ENCODE peak calls at places on chromosomes 16 and 17, in four cellular contexts. E is HCT116, F is upper lobe of right lung, S is H1. H is an unnamed sample.

GRCh38 chr16:50373345-50373701 is 4.5 kb upstream of the BRD7 start:
- DNase-seq in E (no peak), F (no peak), S (no peak), H (no peak)

GRCh38 chr16:55613578-55614333 is 42.0 kb upstream of the SLC6A2 start:
- DNase-seq in E (no peak), F (no peak), S (no peak), H (no peak)

GRCh38 chr16:74726736-74727135 is 26.1 kb upstream of the MLKL start:
- DNase-seq in E (no peak), F (no peak), S (peak; percentile 86), H (peak; percentile 85)

GRCh38 chr17:75673487-75673886 is 6.3 kb downstream of the SAP30BP start:
- DNase-seq in E (no peak), F (no peak), S (no peak), H (no peak)

GRCh38 chr16:69726313-69727060 is at the start of gene NQO1:
- DNase-seq in E (peak; percentile 92), F (peak; percentile 97), S (peak; percentile 96), H (peak; percentile 97)

GRCh38 chr16:79966226-79966625 is 365.7 kb upstream of the MAF start:
- DNase-seq in E (no peak), F (no peak), S (no peak), H (no peak)

GRCh38 chr16:88690341-88691128 is 4.2 kb upstream of the SNAI3 start:
- DNase-seq in E (no peak), F (no peak), S (no peak), H (no peak)

GRCh38 chr16:53131363-53132071 is 76.7 kb downstream of the CHD9 start:
- DNase-seq in E (no peak), F (peak; percentile 88), S (peak; percentile 66), H (peak; percentile 77)

GRCh38 chr16:2768403-2769089 is 8.5 kb downstream of the ELOB start:
- DNase-seq in E (no peak), F (no peak), S (no peak), H (no peak)

GRCh38 chr17:6532441-6532885 is 23.9 kb downstream of the PITPNM3 start:
- DNase-seq in E (no peak), F (no peak), S (no peak), H (no peak)

GRCh38 chr16:48359983-48360382 is 25.2 kb downstream of the SIAH1 start:
- DNase-seq in E (no peak), F (no peak), S (no peak), H (no peak)

GRCh38 chr17:83143817-83144231 is 64.4 kb downstream of the METRNL start:
- DNase-seq in E (no peak), F (no peak), S (no peak), H (peak; percentile 76)

GRCh38 chr17:37124074-37124824 is 175.5 kb downstream of the AATF start:
- DNase-seq in E (no peak), F (no peak), S (no peak), H (no peak)

GRCh38 chr16:60979119-60979518 is 1057.1 kb downstream of the CDH8 start:
- DNase-seq in E (no peak), F (no peak), S (no peak), H (no peak)

GRCh38 chr16:27470567-27471431 is 68.8 kb downstream of the IL21R start:
- DNase-seq in E (no peak), F (no peak), S (no peak), H (no peak)

GRCh38 chr16:12228607-12229499 is 252.3 kb downstream of the SNX29 start:
- DNase-seq in E (peak; percentile 28), F (no peak), S (peak; percentile 80), H (peak; percentile 72)

GRCh38 chr17:61221597-61222471 is 177.8 kb upstream of the TBX2 start:
- DNase-seq in E (no peak), F (no peak), S (no peak), H (no peak)

GRCh38 chr16:729768-730665 is 3.1 kb downstream of the HAGHL start:
- DNase-seq in E (no peak), F (peak; percentile 65), S (no peak), H (peak; percentile 49)

GRCh38 chr16:28876973-28877641 is 1.2 kb upstream of the ATP2A1 start:
- DNase-seq in E (no peak), F (no peak), S (no peak), H (no peak)

GRCh38 chr17:60149691-60150582 is at the start of gene CA4:
- DNase-seq in E (no peak), F (no peak), S (peak; percentile 74), H (no peak)

GRCh38 chr17:77124192-77124908 is 16.4 kb upstream of the SEC14L1 start:
- DNase-seq in E (peak; percentile 79), F (no peak), S (no peak), H (no peak)

GRCh38 chr16:1444730-1445517 is 568 bp upstream of the CCDC154 start:
- DNase-seq in E (no peak), F (no peak), S (no peak), H (no peak)

GRCh38 chr17:61551255-61551742 is 39.7 kb downstream of the NACA2 start:
- DNase-seq in E (peak; percentile 59), F (no peak), S (no peak), H (peak; percentile 56)

GRCh38 chr16:82660078-82660645 is 33.4 kb downstream of the CDH13 start:
- DNase-seq in E (no peak), F (no peak), S (no peak), H (peak; percentile 66)

GRCh38 chr17:56891751-56892150 is 22.1 kb downstream of the TRIM25 start:
- DNase-seq in E (no peak), F (peak; percentile 71), S (peak; percentile 90), H (peak; percentile 67)

GRCh38 chr16:56611281-56611833 is 3.0 kb downstream of the MT2A start:
- DNase-seq in E (peak; percentile 27), F (no peak), S (no peak), H (peak; percentile 45)

GRCh38 chr16:51151951-51152663 is 1.0 kb upstream of the SALL1 start:
- DNase-seq in E (no peak), F (no peak), S (peak; percentile 91), H (no peak)

GRCh38 chr17:7674934-7675333 is 12.4 kb downstream of the TP53 start:
- DNase-seq in E (no peak), F (no peak), S (no peak), H (no peak)

GRCh38 chr17:81432873-81433451 is 37.7 kb downstream of the BAHCC1 start:
- DNase-seq in E (no peak), F (peak; percentile 79), S (no peak), H (no peak)

GRCh38 chr16:47247691-47248090 is 103.9 kb upstream of the NETO2 start:
- DNase-seq in E (no peak), F (no peak), S (no peak), H (no peak)

GRCh38 chr17:40283662-40284061 is 4.0 kb upstream of the CDC6 start:
- DNase-seq in E (peak; percentile 87), F (no peak), S (no peak), H (no peak)

GRCh38 chr17:39625198-39625769 is 1.5 kb upstream of the PPP1R1B start:
- DNase-seq in E (no peak), F (no peak), S (no peak), H (no peak)

GRCh38 chr17:58210922-58211321 is 8.1 kb downstream of the MKS1 start:
- DNase-seq in E (no peak), F (no peak), S (no peak), H (no peak)

GRCh38 chr17:29613856-29614255 is 8.9 kb downstream of the CORO6 start:
- DNase-seq in E (no peak), F (no peak), S (no peak), H (no peak)

GRCh38 chr17:48562934-48563333 is 15.2 kb downstream of the HOXB4 start:
- DNase-seq in E (no peak), F (no peak), S (no peak), H (no peak)

GRCh38 chr17:58412910-58413630 is 4.3 kb downstream of the RNF43 start:
- DNase-seq in E (no peak), F (no peak), S (no peak), H (no peak)

GRCh38 chr16:4749700-4750257 is 15.4 kb downstream of the DNAAF8 start:
- DNase-seq in E (no peak), F (no peak), S (no peak), H (no peak)
- H3K27me3 ChIP-seq in E (no peaks in the 10 kb centered on the region), F (no peaks in the 10 kb centered on the region), S (no peaks in the 10 kb centered on the region), H (no peaks in the 10 kb centered on the region)

GRCh38 chr16:66918355-66918754 is 330 bp downstream of the CDH16 start:
- DNase-seq in E (no peak), F (no peak), S (no peak), H (no peak)

GRCh38 chr16:66919569-66920472 is 1.1 kb upstream of the CDH16 start:
- DNase-seq in E (no peak), F (no peak), S (no peak), H (no peak)

GRCh38 chr16:66920924-66921680 is 2.4 kb upstream of the CDH16 start:
- DNase-seq in E (no peak), F (no peak), S (no peak), H (no peak)

GRCh38 chr16:66917741-66918140 is 944 bp downstream of the CDH16 start:
- DNase-seq in E (no peak), F (no peak), S (no peak), H (no peak)

DNA sequence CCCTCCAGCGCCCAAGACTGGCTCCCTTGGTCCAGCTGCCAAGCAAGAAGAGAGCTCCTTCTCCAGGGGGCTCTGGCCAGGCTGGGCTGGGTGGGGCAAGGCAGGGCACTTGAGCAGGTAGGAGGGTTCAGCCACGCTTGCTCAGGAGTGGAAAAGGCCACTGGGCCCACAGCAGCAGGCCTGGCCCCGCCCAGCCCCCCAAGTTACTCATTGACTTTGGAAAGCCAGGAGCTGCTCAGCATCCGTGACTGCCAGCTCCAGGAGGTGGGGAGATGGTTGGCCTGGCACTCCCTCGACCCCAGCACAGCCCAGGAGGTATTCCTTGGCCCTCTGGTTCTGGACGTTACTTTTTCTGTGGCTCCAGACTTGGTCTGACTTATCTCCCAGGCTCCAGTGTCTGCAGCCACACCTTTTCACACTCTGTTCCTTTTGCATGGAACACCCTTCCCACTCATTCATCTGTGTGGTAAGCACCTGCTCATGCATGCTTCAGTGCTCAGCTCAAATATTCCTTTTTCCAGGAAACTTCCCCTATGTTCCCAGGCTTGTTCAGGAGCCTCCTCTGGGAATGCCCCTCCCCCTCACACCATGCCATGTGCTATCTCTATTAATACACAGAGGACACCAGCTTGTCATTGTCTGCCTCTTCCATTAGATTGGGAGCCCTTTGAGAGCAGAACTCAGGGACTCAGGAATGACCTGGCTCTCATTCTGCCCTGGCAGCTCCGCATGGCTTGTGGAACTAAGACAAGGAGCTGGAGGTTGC is at the start of gene CDH16:
- DNase-seq in E (no peak), F (no peak), S (no peak), H (no peak)
- H3K27me3 ChIP-seq in E (no peaks in the 10 kb centered on the region), F (no peaks in the 10 kb centered on the region), S (peaks cover 7% of the 10 kb centered on the region), H (no peaks in the 10 kb centered on the region)

GRCh38 chr17:49966767-49967166 is 2.2 kb upstream of the DLX4 start:
- DNase-seq in E (no peak), F (no peak), S (no peak), H (no peak)
- H3K27me3 ChIP-seq in E (peaks cover 21% of the 10 kb centered on the region), F (peaks cover 94% of the 10 kb centered on the region), S (peaks cover 97% of the 10 kb centered on the region), H (no peaks in the 10 kb centered on the region)

GRCh38 chr16:77759821-77760220 is 28.5 kb upstream of the VAT1L start:
- DNase-seq in E (no peak), F (no peak), S (no peak), H (no peak)
- H3K27me3 ChIP-seq in E (peaks cover 6% of the 10 kb centered on the region), F (no peaks in the 10 kb centered on the region), S (no peaks in the 10 kb centered on the region), H (no peaks in the 10 kb centered on the region)

GRCh38 chr17:74233937-74234336 is 20.6 kb downstream of the TTYH2 start:
- DNase-seq in E (no peak), F (no peak), S (no peak), H (no peak)
- H3K27me3 ChIP-seq in E (no peaks in the 10 kb centered on the region), F (no peaks in the 10 kb centered on the region), S (no peaks in the 10 kb centered on the region), H (no peaks in the 10 kb centered on the region)